ENCODE peak calls at places on chromosomes 11 and 22, in eight cellular contexts. H, N, U, B, R, D, F and O are unnamed samples.

GRCh38 chr22:33112606-33113005 is 54.4 kb upstream of the SYN3 start:
- DNase-seq in D (no peak), R (no peak), F (peak; percentile 31), U (no peak), B (no peak), H (no peak), N (no peak), O (no peak)

GRCh38 chr11:73298233-73298632 is 9.8 kb upstream of the ARHGEF17 start:
- DNase-seq in R (peak; percentile 28), D (no peak), N (no peak), F (no peak), H (no peak), B (no peak), U (no peak), O (no peak)

GRCh38 chr11:14892036-14892556 is at the start of gene CYP2R1:
- DNase-seq in U (peak; percentile 98), F (peak; percentile 99), H (peak; percentile 97), N (peak; percentile 98), D (peak; percentile 92), R (peak; percentile 96), B (peak; percentile 98), O (peak; percentile 92)

GRCh38 chr11:123674297-123674696 is 19.9 kb upstream of the SCN3B start:
- DNase-seq in F (no peak), R (no peak), B (no peak), D (no peak), H (no peak), U (no peak), N (no peak), O (no peak)

GRCh38 chr11:74237541-74237940 is 66.5 kb downstream of the PPME1 start:
- DNase-seq in D (no peak), R (no peak), F (no peak), B (no peak), N (no peak), U (no peak), H (no peak), O (no peak)

GRCh38 chr11:46198873-46199250 is 77.6 kb upstream of the PHF21A start:
- DNase-seq in D (no peak), N (no peak), F (no peak), U (no peak), H (no peak), R (no peak), B (no peak), O (no peak)

GRCh38 chr11:46252373-46252914 is 25.0 kb upstream of the CREB3L1 start:
- DNase-seq in F (no peak), B (peak; percentile 45), R (no peak), H (no peak), N (no peak), U (no peak), D (no peak), O (no peak)

GRCh38 chr11:33695051-33695566 is 5.5 kb downstream of the C11orf91 start:
- DNase-seq in N (no peak), U (no peak), B (no peak), D (no peak), R (no peak), H (no peak), F (peak; percentile 28), O (no peak)

GRCh38 chr11:119474682-119475596 is 52.0 kb upstream of the THY1 start:
- DNase-seq in B (peak; percentile 82), U (peak; percentile 82), N (peak; percentile 75), R (peak; percentile 72), H (peak; percentile 87), D (peak; percentile 68), F (peak; percentile 66), O (peak; percentile 79)

GRCh38 chr11:46006418-46007070 is 84.1 kb downstream of the LARGE2 start:
- DNase-seq in B (peak; percentile 84), U (peak; percentile 64), H (no peak), D (peak; percentile 26), N (peak; percentile 76), F (peak; percentile 77), R (no peak), O (peak; percentile 31)

GRCh38 chr11:118922745-118923627 is 2.7 kb downstream of the BCL9L start:
- DNase-seq in N (no peak), H (no peak), F (no peak), U (no peak), R (no peak), D (no peak), B (no peak), O (no peak)

GRCh38 chr11:75523189-75523588 is 2.6 kb downstream of the GDPD5 start:
- DNase-seq in B (no peak), F (peak; percentile 50), R (no peak), N (no peak), H (no peak), D (no peak), U (no peak), O (no peak)

GRCh38 chr11:27397619-27398412 is 34.8 kb upstream of the CCDC34 start:
- DNase-seq in D (no peak), R (no peak), U (no peak), F (no peak), B (no peak), H (no peak), N (no peak), O (no peak)

GRCh38 chr11:9711454-9712307 is 47.8 kb downstream of the SWAP70 start:
- DNase-seq in U (no peak), D (no peak), N (no peak), H (no peak), F (no peak), B (no peak), R (no peak), O (no peak)

GRCh38 chr22:28882545-28882877 is 861 bp upstream of the ZNRF3 start:
- DNase-seq in N (peak; percentile 47), R (no peak), B (peak; percentile 48), D (no peak), F (no peak), H (no peak), U (peak; percentile 23), O (peak; percentile 12)

GRCh38 chr11:105142167-105142566 is 2.6 kb upstream of the CARD18 start:
- DNase-seq in B (peak; percentile 26), D (no peak), R (no peak), U (no peak), F (no peak), N (no peak), H (no peak), O (no peak)

GRCh38 chr11:64799925-64800632 is 2.9 kb downstream of the MAP4K2 start:
- DNase-seq in U (no peak), N (peak; percentile 46), D (no peak), F (no peak), H (no peak), R (peak; percentile 34), B (no peak), O (no peak)

GRCh38 chr11:26188559-26188958 is 143.4 kb upstream of the ANO3 start:
- DNase-seq in F (no peak), N (no peak), D (no peak), U (no peak), H (no peak), R (no peak), B (peak; percentile 52), O (no peak)

DNA sequence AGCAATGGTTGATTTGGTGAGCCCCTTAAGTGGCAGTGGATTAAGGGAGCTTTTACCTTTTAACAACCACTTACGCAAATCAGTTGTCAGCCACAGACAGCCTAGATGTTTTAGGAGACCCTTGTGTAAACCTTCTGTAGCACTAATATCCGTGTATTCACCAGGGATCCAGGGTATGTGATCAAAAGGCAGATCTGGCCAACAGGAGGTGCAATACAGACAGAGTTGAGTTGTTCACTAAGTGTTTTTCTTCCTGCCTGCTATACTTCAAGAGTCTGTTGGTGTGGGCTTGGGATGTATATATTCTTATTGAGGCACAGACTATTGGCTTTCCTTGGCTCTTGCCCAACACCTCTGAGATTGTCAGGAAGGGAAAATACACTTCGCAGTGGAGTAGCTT is 175.1 kb downstream of the FAT3 start:
- DNase-seq in F (no peak), B (no peak), N (peak; percentile 5), R (no peak), U (no peak), D (no peak), H (no peak), O (no peak)
- TF ChIP-seq CTCF in F (no peak), B (no peak), N (peak; percentile 6), R (no peak), U (no peak), D (no peak), H (no peak), O (no peak)

GRCh38 chr22:27258773-27259172 is 542.8 kb downstream of the MN1 start:
- DNase-seq in R (no peak), H (no peak), D (no peak), N (no peak), B (no peak), F (no peak), U (no peak), O (peak; percentile 12)
- TF ChIP-seq CTCF in R (no peak), H (no peak), D (no peak), N (no peak), B (no peak), F (no peak), U (no peak), O (no peak)

GRCh38 chr11:1057806-1058205 is 16.9 kb upstream of the MUC2 start:
- DNase-seq in U (no peak), D (no peak), R (no peak), B (no peak), H (no peak), F (no peak), N (no peak), O (no peak)

GRCh38 chr11:1062075-1062820 is 12.4 kb upstream of the MUC2 start:
- DNase-seq in H (no peak), N (no peak), F (no peak), R (no peak), D (no peak), B (no peak), U (no peak), O (no peak)

GRCh38 chr11:1060410-1060809 is 14.3 kb upstream of the MUC2 start:
- DNase-seq in F (no peak), U (no peak), R (no peak), N (no peak), B (no peak), D (peak; percentile 6), H (peak; percentile 8), O (no peak)

GRCh38 chr11:1060885-1061616 is 13.6 kb upstream of the MUC2 start:
- DNase-seq in B (peak; percentile 66), U (peak; percentile 82), R (peak; percentile 48), N (no peak), F (no peak), D (peak; percentile 34), H (no peak), O (no peak)

DNA sequence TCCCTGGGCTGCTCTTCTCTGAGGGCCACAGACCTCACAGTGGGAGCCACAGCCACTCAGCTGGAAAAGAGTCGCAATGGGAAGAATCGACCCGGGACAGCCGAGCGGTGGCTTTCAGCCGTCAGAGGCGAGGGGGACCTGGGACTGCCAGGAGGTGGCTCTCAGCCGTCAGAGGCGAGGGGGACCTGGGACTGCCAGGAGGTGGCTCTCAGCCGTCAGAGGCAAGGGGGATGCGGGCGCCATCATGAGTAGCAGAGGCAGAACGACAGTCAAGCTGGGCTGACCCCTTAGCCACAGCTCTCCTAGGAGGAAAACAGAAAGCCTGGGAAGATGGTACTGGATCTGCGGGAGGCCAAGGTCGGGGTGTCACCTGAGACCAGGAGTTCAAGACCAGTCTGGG is 14.9 kb upstream of the MUC2 start:
- DNase-seq in N (no peak), D (peak; percentile 6), H (peak; percentile 51), U (no peak), F (no peak), R (peak; percentile 27), B (no peak), O (no peak)
- TF ChIP-seq CTCF in N (no peak), D (no peak), H (no peak), U (no peak), F (no peak), R (no peak), B (no peak), O (no peak)

GRCh38 chr22:41302016-41302767 is 867 bp downstream of the ZC3H7B start:
- DNase-seq in H (peak; percentile 45), B (no peak), U (peak; percentile 33), D (no peak), N (peak; percentile 28), R (no peak), F (no peak), O (peak; percentile 53)
- TF ChIP-seq CTCF in H (no peak), B (no peak), U (no peak), D (no peak), N (no peak), R (no peak), F (no peak), O (no peak)